ENCODE peak calls at places on chromosomes 2 and 18, in four cellular contexts. One of them, this sample, is unnamed.

GRCh38 chr2:173751245-173751975 is 213.8 kb downstream of the SP3 start:
- DNase-seq in activated B cell treated with CpG ODN at 0.5 μM for 24 hours: no peak
- DNase-seq in Calu3: no peak
- DNase-seq in Peyer's patch: no peak
- DNase-seq in this sample: no peak

GRCh38 chr2:1744446-1745170 is at the start of gene PXDN:
- DNase-seq in Peyer's patch: no peak
- DNase-seq in Calu3: no peak
- DNase-seq in activated B cell treated with CpG ODN at 0.5 μM for 24 hours: no peak
- DNase-seq in this sample: peak; percentile 20

GRCh38 chr2:190984595-190984994 is 29.4 kb downstream of the STAT1 start:
- DNase-seq in Peyer's patch: no peak
- DNase-seq in Calu3: no peak
- DNase-seq in activated B cell treated with CpG ODN at 0.5 μM for 24 hours: no peak
- DNase-seq in this sample: peak; percentile 83

GRCh38 chr2:16201876-16202642 is 261.7 kb downstream of the MYCN start:
- DNase-seq in activated B cell treated with CpG ODN at 0.5 μM for 24 hours: no peak
- DNase-seq in Calu3: no peak
- DNase-seq in Peyer's patch: peak; percentile 89
- DNase-seq in this sample: peak; percentile 9

GRCh38 chr18:61764381-61764780 is 128.4 kb downstream of the RNF152 start:
- DNase-seq in Calu3: no peak
- DNase-seq in Peyer's patch: no peak
- DNase-seq in activated B cell treated with CpG ODN at 0.5 μM for 24 hours: no peak
- DNase-seq in this sample: no peak

GRCh38 chr2:207930747-207931146 is 94.6 kb downstream of the PLEKHM3 start:
- DNase-seq in Calu3: peak; percentile 36
- DNase-seq in Peyer's patch: peak; percentile 67
- DNase-seq in activated B cell treated with CpG ODN at 0.5 μM for 24 hours: no peak
- DNase-seq in this sample: no peak

GRCh38 chr2:101828267-101829017 is 130.9 kb downstream of the MAP4K4 start:
- DNase-seq in Peyer's patch: no peak
- DNase-seq in Calu3: no peak
- DNase-seq in activated B cell treated with CpG ODN at 0.5 μM for 24 hours: no peak
- DNase-seq in this sample: no peak

GRCh38 chr2:212994976-212995375 is 156.4 kb downstream of the IKZF2 start:
- DNase-seq in Peyer's patch: no peak
- DNase-seq in activated B cell treated with CpG ODN at 0.5 μM for 24 hours: no peak
- DNase-seq in Calu3: no peak
- DNase-seq in this sample: peak; percentile 51

GRCh38 chr2:161913865-161914264 is 160.2 kb downstream of the DPP4 start:
- DNase-seq in Peyer's patch: no peak
- DNase-seq in activated B cell treated with CpG ODN at 0.5 μM for 24 hours: no peak
- DNase-seq in Calu3: no peak
- DNase-seq in this sample: peak; percentile 56

GRCh38 chr2:54237428-54237827 is 18.6 kb downstream of the TSPYL6 start:
- DNase-seq in activated B cell treated with CpG ODN at 0.5 μM for 24 hours: no peak
- DNase-seq in Calu3: no peak
- DNase-seq in Peyer's patch: no peak
- DNase-seq in this sample: no peak

GRCh38 chr2:167943877-167944276 is 303.5 kb downstream of the STK39 start:
- DNase-seq in activated B cell treated with CpG ODN at 0.5 μM for 24 hours: no peak
- DNase-seq in Calu3: no peak
- DNase-seq in Peyer's patch: no peak
- DNase-seq in this sample: no peak

GRCh38 chr2:240258685-240259084 is 118.2 kb upstream of the OTOS start:
- DNase-seq in Peyer's patch: no peak
- DNase-seq in activated B cell treated with CpG ODN at 0.5 μM for 24 hours: no peak
- DNase-seq in Calu3: no peak
- DNase-seq in this sample: no peak

GRCh38 chr2:158456309-158457066 is at the start of the genes CCDC148 and PKP4:
- DNase-seq in Peyer's patch: peak; percentile 95
- DNase-seq in activated B cell treated with CpG ODN at 0.5 μM for 24 hours: peak; percentile 76
- DNase-seq in Calu3: peak; percentile 93
- DNase-seq in this sample: peak; percentile 95

GRCh38 chr18:8140841-8141501 is 468.3 kb upstream of the RAB12 start:
- DNase-seq in Peyer's patch: no peak
- DNase-seq in activated B cell treated with CpG ODN at 0.5 μM for 24 hours: no peak
- DNase-seq in Calu3: no peak
- DNase-seq in this sample: peak; percentile 72

GRCh38 chr2:162009543-162009942 is 64.5 kb downstream of the DPP4 start:
- DNase-seq in Calu3: no peak
- DNase-seq in activated B cell treated with CpG ODN at 0.5 μM for 24 hours: no peak
- DNase-seq in Peyer's patch: no peak
- DNase-seq in this sample: no peak

GRCh38 chr18:27057459-27058302 is 127.4 kb downstream of the CHST9 start:
- DNase-seq in activated B cell treated with CpG ODN at 0.5 μM for 24 hours: no peak
- DNase-seq in Calu3: no peak
- DNase-seq in Peyer's patch: no peak
- DNase-seq in this sample: no peak

GRCh38 chr18:64271264-64271663 is 122.4 kb upstream of the LINC00305 start:
- DNase-seq in Peyer's patch: no peak
- DNase-seq in activated B cell treated with CpG ODN at 0.5 μM for 24 hours: no peak
- DNase-seq in Calu3: no peak
- DNase-seq in this sample: no peak

GRCh38 chr2:195538937-195539336 is 118.1 kb upstream of the SLC39A10 start:
- DNase-seq in Calu3: no peak
- DNase-seq in activated B cell treated with CpG ODN at 0.5 μM for 24 hours: no peak
- DNase-seq in Peyer's patch: no peak
- DNase-seq in this sample: no peak

GRCh38 chr2:222883420-222883819 is 22.6 kb downstream of the ACSL3 start:
- DNase-seq in activated B cell treated with CpG ODN at 0.5 μM for 24 hours: no peak
- DNase-seq in Peyer's patch: no peak
- DNase-seq in Calu3: no peak
- DNase-seq in this sample: no peak

GRCh38 chr2:12606472-12607000 is 110.2 kb upstream of the TRIB2 start:
- DNase-seq in Calu3: no peak
- DNase-seq in Peyer's patch: no peak
- DNase-seq in activated B cell treated with CpG ODN at 0.5 μM for 24 hours: no peak
- DNase-seq in this sample: no peak

GRCh38 chr2:161990741-161991140 is 83.3 kb downstream of the DPP4 start:
- DNase-seq in Calu3: peak; percentile 9
- DNase-seq in Peyer's patch: no peak
- DNase-seq in activated B cell treated with CpG ODN at 0.5 μM for 24 hours: no peak
- DNase-seq in this sample: peak; percentile 79

GRCh38 chr2:178756843-178757242 is 50.4 kb downstream of the TTN start:
- DNase-seq in Peyer's patch: no peak
- DNase-seq in activated B cell treated with CpG ODN at 0.5 μM for 24 hours: no peak
- DNase-seq in Calu3: no peak
- DNase-seq in this sample: no peak

GRCh38 chr2:208064220-208064951 is 39.1 kb upstream of the PLEKHM3 start:
- DNase-seq in Calu3: no peak
- DNase-seq in Peyer's patch: no peak
- DNase-seq in activated B cell treated with CpG ODN at 0.5 μM for 24 hours: no peak
- DNase-seq in this sample: peak; percentile 69

GRCh38 chr2:82314836-82315472 is 2010.4 kb upstream of the LRRTM1 start:
- DNase-seq in Calu3: no peak
- DNase-seq in activated B cell treated with CpG ODN at 0.5 μM for 24 hours: no peak
- DNase-seq in Peyer's patch: no peak
- DNase-seq in this sample: no peak

GRCh38 chr2:232455426-232456255 is at the start of gene ALPI:
- DNase-seq in Peyer's patch: peak; percentile 92
- DNase-seq in Calu3: no peak
- DNase-seq in activated B cell treated with CpG ODN at 0.5 μM for 24 hours: no peak
- DNase-seq in this sample: no peak

GRCh38 chr18:55243852-55244251 is 284.6 kb upstream of the CCDC68 start:
- DNase-seq in activated B cell treated with CpG ODN at 0.5 μM for 24 hours: no peak
- DNase-seq in Peyer's patch: no peak
- DNase-seq in Calu3: no peak
- DNase-seq in this sample: peak; percentile 25

GRCh38 chr2:85853499-85854165 is 35.2 kb downstream of the ST3GAL5 start:
- DNase-seq in Peyer's patch: no peak
- DNase-seq in Calu3: no peak
- DNase-seq in activated B cell treated with CpG ODN at 0.5 μM for 24 hours: no peak
- DNase-seq in this sample: no peak

GRCh38 chr2:127589358-127589757 is 53.9 kb downstream of the MYO7B start:
- DNase-seq in Calu3: no peak
- DNase-seq in Peyer's patch: peak; percentile 19
- DNase-seq in activated B cell treated with CpG ODN at 0.5 μM for 24 hours: peak; percentile 6
- DNase-seq in this sample: no peak

GRCh38 chr18:58716046-58716766 is 44.9 kb downstream of the MALT1 start:
- DNase-seq in activated B cell treated with CpG ODN at 0.5 μM for 24 hours: no peak
- DNase-seq in Peyer's patch: no peak
- DNase-seq in Calu3: no peak
- DNase-seq in this sample: no peak

GRCh38 chr2:200796561-200796960 is 15.1 kb upstream of the BZW1 start:
- DNase-seq in Peyer's patch: no peak
- DNase-seq in activated B cell treated with CpG ODN at 0.5 μM for 24 hours: no peak
- DNase-seq in Calu3: no peak
- DNase-seq in this sample: no peak

GRCh38 chr2:200794143-200794542 is 17.6 kb upstream of the BZW1 start:
- DNase-seq in Peyer's patch: no peak
- DNase-seq in Calu3: no peak
- DNase-seq in activated B cell treated with CpG ODN at 0.5 μM for 24 hours: no peak
- DNase-seq in this sample: no peak

GRCh38 chr2:200797242-200797770 is 14.4 kb upstream of the BZW1 start:
- DNase-seq in Peyer's patch: no peak
- DNase-seq in Calu3: no peak
- DNase-seq in activated B cell treated with CpG ODN at 0.5 μM for 24 hours: no peak
- DNase-seq in this sample: peak; percentile 57

GRCh38 chr2:200791905-200792304 is 19.8 kb upstream of the BZW1 start:
- DNase-seq in Peyer's patch: no peak
- DNase-seq in activated B cell treated with CpG ODN at 0.5 μM for 24 hours: no peak
- DNase-seq in Calu3: no peak
- DNase-seq in this sample: no peak

DNA sequence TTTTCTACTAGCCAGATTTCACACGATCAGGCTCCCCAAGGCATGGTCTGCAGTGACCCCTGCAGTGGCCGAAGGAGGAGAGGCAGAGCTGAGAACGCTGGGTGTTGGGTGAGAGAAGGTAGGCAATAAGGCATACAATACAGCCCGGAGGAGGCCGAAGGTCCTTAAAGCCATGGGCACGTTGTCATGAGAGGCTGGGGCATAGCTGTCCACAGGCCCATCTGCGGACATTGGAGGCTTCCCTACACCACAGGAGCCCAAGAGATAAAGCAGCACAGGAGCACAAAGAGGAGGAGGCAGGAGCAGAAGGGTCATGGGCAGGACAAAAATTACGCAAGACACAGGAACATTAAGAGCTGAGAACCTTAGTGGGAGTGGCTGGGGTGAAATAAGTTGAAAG is 16.7 kb upstream of the BZW1 start:
- DNase-seq in Calu3: no peak
- DNase-seq in Peyer's patch: no peak
- DNase-seq in activated B cell treated with CpG ODN at 0.5 μM for 24 hours: no peak
- DNase-seq in this sample: peak; percentile 77
- TF ChIP-seq CTCF in Calu3: no peak
- TF ChIP-seq CTCF in Peyer's patch: no peak
- TF ChIP-seq CTCF in activated B cell treated with CpG ODN at 0.5 μM for 24 hours: no peak
- TF ChIP-seq CTCF in this sample: no peak

DNA sequence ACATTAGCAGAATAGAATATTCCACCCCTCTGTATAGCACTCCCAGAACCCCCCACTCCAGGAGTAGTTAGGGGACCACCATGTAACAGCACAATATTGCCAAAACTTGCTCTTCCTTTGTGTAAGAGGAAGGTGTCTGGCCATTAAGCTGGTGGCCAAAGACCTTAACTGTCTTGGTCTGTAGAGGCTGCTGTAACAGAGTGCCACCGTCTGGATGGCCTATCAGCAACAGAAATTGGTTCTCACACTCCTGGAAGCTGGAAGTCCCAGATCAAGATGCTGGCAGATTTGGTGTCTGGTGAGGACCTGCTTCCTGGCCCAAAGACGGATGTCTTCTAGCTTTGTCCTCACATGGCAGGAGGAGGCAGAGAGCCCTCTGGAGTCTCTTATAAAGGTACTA is 61.6 kb upstream of the TGFA start:
- DNase-seq in activated B cell treated with CpG ODN at 0.5 μM for 24 hours: no peak
- DNase-seq in Calu3: no peak
- DNase-seq in Peyer's patch: no peak
- DNase-seq in this sample: no peak
- TF ChIP-seq CTCF in activated B cell treated with CpG ODN at 0.5 μM for 24 hours: no peak
- TF ChIP-seq CTCF in Calu3: no peak
- TF ChIP-seq CTCF in Peyer's patch: no peak
- TF ChIP-seq CTCF in this sample: no peak

DNA sequence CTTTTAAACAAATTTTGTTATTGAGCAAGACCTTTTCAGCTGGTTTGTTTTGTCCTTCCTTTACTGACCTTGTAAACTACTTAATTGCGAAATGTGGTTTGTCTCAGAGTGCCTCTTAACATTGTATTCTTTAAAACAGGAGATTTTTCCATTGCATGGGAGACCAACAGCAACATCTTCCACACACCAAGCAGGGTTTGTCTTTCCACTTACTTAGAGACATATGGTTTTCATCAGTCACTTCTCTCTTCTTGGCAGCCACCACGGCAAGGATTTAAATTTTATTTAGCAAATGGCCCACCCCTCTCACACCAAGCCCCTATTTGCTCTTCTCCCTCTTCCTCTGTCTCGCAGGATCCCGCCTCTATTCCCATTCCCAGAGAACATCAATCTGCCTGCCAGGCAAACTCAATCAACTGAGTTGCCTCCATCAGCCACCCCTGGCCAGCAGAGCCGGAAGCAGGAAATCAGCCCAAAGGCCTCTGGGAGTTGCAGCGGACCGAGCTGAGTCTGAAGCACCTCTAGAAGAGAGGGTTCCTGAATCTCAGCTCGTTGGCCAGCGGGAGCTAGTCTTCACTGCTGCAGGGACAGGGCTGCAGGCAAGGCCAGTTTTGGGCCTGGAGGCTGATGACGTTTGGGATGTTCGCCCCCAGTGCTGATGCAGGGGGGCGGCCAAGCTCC is 11.3 kb upstream of the CIB4 start:
- DNase-seq in Calu3: no peak
- DNase-seq in activated B cell treated with CpG ODN at 0.5 μM for 24 hours: no peak
- DNase-seq in Peyer's patch: peak; percentile 43
- DNase-seq in this sample: no peak
- TF ChIP-seq CTCF in Calu3: no peak
- TF ChIP-seq CTCF in activated B cell treated with CpG ODN at 0.5 μM for 24 hours: no peak
- TF ChIP-seq CTCF in Peyer's patch: no peak
- TF ChIP-seq CTCF in this sample: no peak

DNA sequence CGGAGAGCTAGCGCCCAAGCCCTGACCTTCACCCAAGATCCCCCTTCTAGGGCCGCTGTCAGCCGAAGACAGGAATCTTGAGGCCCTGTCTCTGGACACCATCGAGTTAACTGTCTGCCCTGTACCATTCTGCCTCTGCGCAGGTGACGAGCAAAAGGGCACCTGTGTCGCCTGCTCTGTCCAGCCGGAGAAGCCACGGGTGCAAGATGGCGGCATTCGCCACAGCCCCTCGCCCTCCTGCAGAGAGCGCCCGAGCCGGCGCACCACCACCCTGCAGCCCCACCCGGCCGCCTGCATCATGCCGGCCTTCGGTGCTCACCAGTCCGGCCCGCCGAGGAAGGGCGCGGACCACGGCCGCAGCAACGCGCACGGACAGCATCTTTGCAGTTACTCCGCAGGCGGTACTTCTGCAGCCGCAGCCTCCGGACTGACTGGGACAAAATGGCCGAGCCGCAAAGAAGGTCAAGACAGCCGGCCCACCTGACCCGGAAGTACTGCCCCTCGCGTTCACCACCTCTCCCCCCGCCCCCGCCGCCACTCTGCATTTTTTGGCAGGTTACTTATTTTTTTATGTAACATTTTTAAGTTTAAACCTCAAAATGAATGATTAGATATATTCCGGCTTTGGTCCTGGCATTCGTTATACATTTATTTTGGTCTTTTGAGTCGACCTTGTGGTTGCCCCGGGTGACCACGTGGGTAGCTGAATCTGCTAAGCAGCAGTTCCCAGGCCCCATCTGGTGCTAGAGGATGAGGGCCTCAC is at the start of gene ATP5F1A:
- DNase-seq in Peyer's patch: peak; percentile 94
- DNase-seq in Calu3: peak; percentile 85
- DNase-seq in activated B cell treated with CpG ODN at 0.5 μM for 24 hours: peak; percentile 78
- DNase-seq in this sample: peak; percentile 79
- TF ChIP-seq CTCF in Peyer's patch: no peak
- TF ChIP-seq CTCF in Calu3: no peak
- TF ChIP-seq CTCF in activated B cell treated with CpG ODN at 0.5 μM for 24 hours: no peak
- TF ChIP-seq CTCF in this sample: no peak

This sample was measured in MCF 10A.